ENCODE peak calls at places on chromosomes 6 and 20, in four cellular contexts. One of them, this sample, is unnamed.

GRCh38 chr20:18288748-18289705 is 700 bp downstream of the ZNF133 start:
- DNase-seq in H1: no peak
- DNase-seq in IMR-90: peak; percentile 17
- DNase-seq in mesendoderm: peak; percentile 17
- DNase-seq in this sample: no peak

GRCh38 chr6:17865798-17866725 is 121.4 kb downstream of the KIF13A start:
- DNase-seq in H1: peak; percentile 7
- DNase-seq in IMR-90: peak; percentile 95
- DNase-seq in mesendoderm: peak; percentile 29
- DNase-seq in this sample: no peak

GRCh38 chr20:38196016-38196415 is 30.9 kb upstream of the TGM2 start:
- DNase-seq in H1: no peak
- DNase-seq in IMR-90: no peak
- DNase-seq in mesendoderm: no peak
- DNase-seq in this sample: no peak

GRCh38 chr6:26086214-26086613 is 1.0 kb upstream of the HFE start:
- DNase-seq in H1: no peak
- DNase-seq in IMR-90: no peak
- DNase-seq in mesendoderm: no peak
- DNase-seq in this sample: no peak

GRCh38 chr6:31948753-31949413 is 3.0 kb downstream of the CFB start:
- DNase-seq in H1: no peak
- DNase-seq in IMR-90: peak; percentile 50
- DNase-seq in mesendoderm: no peak
- DNase-seq in this sample: no peak

GRCh38 chr20:17570347-17571152 is 675 bp downstream of the DSTN start:
- DNase-seq in H1: no peak
- DNase-seq in IMR-90: peak; percentile 33
- DNase-seq in mesendoderm: peak; percentile 79
- DNase-seq in this sample: peak; percentile 48

GRCh38 chr6:126618639-126619331 is 278.9 kb downstream of the CENPW start:
- DNase-seq in H1: no peak
- DNase-seq in IMR-90: no peak
- DNase-seq in mesendoderm: no peak
- DNase-seq in this sample: no peak

GRCh38 chr20:24523661-24524060 is 54.2 kb downstream of the SYNDIG1 start:
- DNase-seq in H1: no peak
- DNase-seq in IMR-90: no peak
- DNase-seq in mesendoderm: no peak
- DNase-seq in this sample: no peak

GRCh38 chr6:72922401-72922800 is 300.5 kb downstream of the KCNQ5 start:
- DNase-seq in H1: no peak
- DNase-seq in IMR-90: peak; percentile 23
- DNase-seq in mesendoderm: no peak
- DNase-seq in this sample: no peak

GRCh38 chr6:105810105-105810921 is 275.8 kb upstream of the PRDM1 start:
- DNase-seq in H1: no peak
- DNase-seq in IMR-90: peak; percentile 91
- DNase-seq in mesendoderm: peak; percentile 93
- DNase-seq in this sample: no peak

GRCh38 chr20:43974665-43975064 is 60.0 kb downstream of the TOX2 start:
- DNase-seq in H1: no peak
- DNase-seq in IMR-90: no peak
- DNase-seq in mesendoderm: no peak
- DNase-seq in this sample: no peak

GRCh38 chr6:170505306-170505705 is 47.8 kb downstream of the PSMB1 start:
- DNase-seq in H1: no peak
- DNase-seq in IMR-90: no peak
- DNase-seq in mesendoderm: no peak
- DNase-seq in this sample: no peak

GRCh38 chr20:8654486-8654885 is 414.4 kb upstream of the PLCB4 start:
- DNase-seq in H1: no peak
- DNase-seq in IMR-90: no peak
- DNase-seq in mesendoderm: no peak
- DNase-seq in this sample: no peak

GRCh38 chr6:138250513-138251247 is 32.4 kb upstream of the PBOV1 start:
- DNase-seq in H1: no peak
- DNase-seq in IMR-90: peak; percentile 5
- DNase-seq in mesendoderm: no peak
- DNase-seq in this sample: no peak

GRCh38 chr6:156645106-156645505 is 132.1 kb upstream of the ARID1B start:
- DNase-seq in H1: no peak
- DNase-seq in IMR-90: peak; percentile 42
- DNase-seq in mesendoderm: no peak
- DNase-seq in this sample: no peak

GRCh38 chr6:56534680-56535419 is 107.8 kb downstream of the DST start:
- DNase-seq in H1: peak; percentile 56
- DNase-seq in IMR-90: no peak
- DNase-seq in mesendoderm: peak; percentile 13
- DNase-seq in this sample: peak; percentile 69

GRCh38 chr6:80214436-80215022 is 108.1 kb downstream of the BCKDHB start:
- DNase-seq in H1: no peak
- DNase-seq in IMR-90: peak; percentile 70
- DNase-seq in mesendoderm: peak; percentile 62
- DNase-seq in this sample: no peak

GRCh38 chr20:35821807-35822242 is 50.0 kb downstream of the PHF20 start:
- DNase-seq in H1: no peak
- DNase-seq in IMR-90: peak; percentile 79
- DNase-seq in mesendoderm: peak; percentile 62
- DNase-seq in this sample: no peak

GRCh38 chr6:35596448-35597442 is 84.0 kb upstream of the TULP1 start:
- DNase-seq in H1: no peak
- DNase-seq in IMR-90: peak; percentile 85
- DNase-seq in mesendoderm: no peak
- DNase-seq in this sample: no peak

GRCh38 chr6:3137057-3137777 is 18.7 kb downstream of the BPHL start:
- DNase-seq in H1: no peak
- DNase-seq in IMR-90: peak; percentile 56
- DNase-seq in mesendoderm: no peak
- DNase-seq in this sample: no peak

GRCh38 chr6:90284745-90285481 is 11.7 kb downstream of the BACH2 start:
- DNase-seq in H1: no peak
- DNase-seq in IMR-90: peak; percentile 70
- DNase-seq in mesendoderm: peak; percentile 23
- DNase-seq in this sample: no peak

GRCh38 chr6:37489697-37490336 is 9.9 kb downstream of the CCDC167 start:
- DNase-seq in H1: no peak
- DNase-seq in IMR-90: no peak
- DNase-seq in mesendoderm: no peak
- DNase-seq in this sample: peak; percentile 31

GRCh38 chr6:46491201-46491788 is at the start of gene RCAN2:
- DNase-seq in H1: peak; percentile 61
- DNase-seq in IMR-90: peak; percentile 8
- DNase-seq in mesendoderm: peak; percentile 92
- DNase-seq in this sample: peak; percentile 91

GRCh38 chr20:17895641-17896246 is 72.8 kb downstream of the SNX5 start:
- DNase-seq in H1: no peak
- DNase-seq in IMR-90: peak; percentile 70
- DNase-seq in mesendoderm: no peak
- DNase-seq in this sample: no peak

GRCh38 chr6:53630533-53631269 is 34.9 kb downstream of the KLHL31 start:
- DNase-seq in H1: no peak
- DNase-seq in IMR-90: no peak
- DNase-seq in mesendoderm: no peak
- DNase-seq in this sample: no peak

GRCh38 chr6:134175532-134176282 is 123.3 kb upstream of the SLC2A12 start:
- DNase-seq in H1: no peak
- DNase-seq in IMR-90: peak; percentile 78
- DNase-seq in mesendoderm: peak; percentile 81
- DNase-seq in this sample: no peak

GRCh38 chr6:97703661-97704060 is 420.6 kb upstream of the MMS22L start:
- DNase-seq in H1: no peak
- DNase-seq in IMR-90: no peak
- DNase-seq in mesendoderm: no peak
- DNase-seq in this sample: no peak

GRCh38 chr6:134954272-134954990 is 4.5 kb upstream of the ALDH8A1 start:
- DNase-seq in H1: no peak
- DNase-seq in IMR-90: no peak
- DNase-seq in mesendoderm: peak; percentile 16
- DNase-seq in this sample: no peak

GRCh38 chr20:18032977-18033892 is 24.5 kb downstream of the OVOL2 start:
- DNase-seq in H1: no peak
- DNase-seq in IMR-90: peak; percentile 4
- DNase-seq in mesendoderm: peak; percentile 97
- DNase-seq in this sample: no peak

GRCh38 chr6:20542927-20543602 is 8.8 kb downstream of the CDKAL1 start:
- DNase-seq in H1: no peak
- DNase-seq in IMR-90: peak; percentile 84
- DNase-seq in mesendoderm: no peak
- DNase-seq in this sample: no peak

GRCh38 chr20:9110916-9111432 is 42.1 kb downstream of the PLCB4 start:
- DNase-seq in H1: no peak
- DNase-seq in IMR-90: no peak
- DNase-seq in mesendoderm: no peak
- DNase-seq in this sample: no peak

GRCh38 chr6:41439524-41440418 is 104.4 kb downstream of the NCR2 start:
- DNase-seq in H1: no peak
- DNase-seq in IMR-90: no peak
- DNase-seq in mesendoderm: peak; percentile 66
- DNase-seq in this sample: no peak

GRCh38 chr6:8973395-8973794 is 538.0 kb upstream of the SLC35B3 start:
- DNase-seq in H1: no peak
- DNase-seq in IMR-90: no peak
- DNase-seq in mesendoderm: no peak
- DNase-seq in this sample: no peak

GRCh38 chr6:158418501-158418900 is 106.2 kb downstream of the TULP4 start:
- DNase-seq in H1: no peak
- DNase-seq in IMR-90: peak; percentile 8
- DNase-seq in mesendoderm: no peak
- DNase-seq in this sample: no peak
- H3K4me2 ChIP-seq in H1: no peak overlapping the region
- H3K4me2 ChIP-seq in IMR-90: no peak overlapping the region
- H3K4me2 ChIP-seq in mesendoderm: no peak overlapping the region
- H3K4me2 ChIP-seq in this sample: no peak overlapping the region

GRCh38 chr6:7454696-7455095 is 65.1 kb downstream of the RIOK1 start:
- DNase-seq in H1: no peak
- DNase-seq in IMR-90: no peak
- DNase-seq in mesendoderm: no peak
- DNase-seq in this sample: no peak
- H3K18ac ChIP-seq in H1: peak overlapping the region; percentile 64
- H3K18ac ChIP-seq in IMR-90: no peak overlapping the region
- H3K18ac ChIP-seq in mesendoderm: no peak overlapping the region
- H3K18ac ChIP-seq in this sample: no peak overlapping the region

GRCh38 chr6:7315684-7316366 is 2.8 kb upstream of the SSR1 start:
- DNase-seq in H1: no peak
- DNase-seq in IMR-90: no peak
- DNase-seq in mesendoderm: no peak
- DNase-seq in this sample: no peak

GRCh38 chr6:7313505-7314165 is 636 bp upstream of the SSR1 start:
- DNase-seq in H1: no peak
- DNase-seq in IMR-90: no peak
- DNase-seq in mesendoderm: peak; percentile 22
- DNase-seq in this sample: no peak

GRCh38 chr6:7317538-7317937 is 4.5 kb upstream of the SSR1 start:
- DNase-seq in H1: no peak
- DNase-seq in IMR-90: no peak
- DNase-seq in mesendoderm: no peak
- DNase-seq in this sample: no peak

GRCh38 chr6:7314414-7314813 is 1.4 kb upstream of the SSR1 start:
- DNase-seq in H1: no peak
- DNase-seq in IMR-90: no peak
- DNase-seq in mesendoderm: no peak
- DNase-seq in this sample: no peak

DNA sequence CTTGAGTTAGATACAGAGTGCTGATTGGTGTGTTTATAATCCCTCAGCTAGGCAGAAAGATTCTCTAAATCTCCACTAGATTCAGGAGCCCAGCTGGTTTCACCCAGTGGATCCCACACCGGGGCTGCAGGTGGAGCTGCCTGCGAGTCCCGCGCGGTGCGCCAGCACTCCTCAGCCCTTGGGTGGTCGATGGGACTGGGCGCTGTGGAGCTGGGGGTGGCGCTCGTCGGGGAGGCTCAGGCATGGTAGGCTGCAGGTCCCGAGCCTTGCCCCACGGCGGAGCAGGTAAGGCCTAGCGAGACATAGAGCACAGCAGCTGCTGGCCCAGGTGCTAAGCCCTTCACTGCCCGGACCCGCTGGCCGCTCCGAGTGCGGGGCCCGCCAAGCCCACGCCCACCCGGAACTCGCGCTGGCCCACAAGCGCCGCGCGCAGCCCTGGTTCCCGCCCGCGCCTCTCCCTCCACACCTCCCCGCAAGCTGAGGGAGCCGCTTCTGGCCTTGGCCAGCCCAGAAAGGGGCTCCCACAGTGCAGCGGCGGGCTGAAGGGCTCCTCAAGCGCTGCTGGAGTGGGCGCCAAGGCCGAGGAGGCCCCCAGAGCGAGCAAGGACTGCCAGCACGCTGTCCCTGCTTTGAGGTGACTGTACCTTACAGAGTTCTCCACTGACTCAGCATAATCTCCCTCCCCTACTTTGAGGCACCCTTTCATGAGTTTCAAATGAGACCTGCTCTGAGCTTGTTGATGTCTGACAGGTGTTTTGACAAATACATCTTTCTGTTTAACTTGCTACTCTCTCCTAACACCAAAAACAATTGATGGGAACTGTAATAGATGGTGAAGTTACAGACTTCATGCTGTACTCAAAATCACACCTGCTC is 3.9 kb upstream of the SSR1 start:
- DNase-seq in H1: no peak
- DNase-seq in IMR-90: no peak
- DNase-seq in mesendoderm: no peak
- DNase-seq in this sample: peak; percentile 40
- H3K23ac ChIP-seq in H1: no peak overlapping the region
- H3K23ac ChIP-seq in IMR-90: no peak overlapping the region
- H3K23ac ChIP-seq in mesendoderm: no peak overlapping the region
- H3K23ac ChIP-seq in this sample: no peak overlapping the region

GRCh38 chr20:49684335-49684997 is 29.2 kb downstream of the B4GALT5 start:
- DNase-seq in H1: no peak
- DNase-seq in IMR-90: no peak
- DNase-seq in mesendoderm: no peak
- DNase-seq in this sample: no peak

GRCh38 chr20:49685809-49686208 is 27.9 kb downstream of the B4GALT5 start:
- DNase-seq in H1: no peak
- DNase-seq in IMR-90: peak; percentile 72
- DNase-seq in mesendoderm: no peak
- DNase-seq in this sample: no peak

GRCh38 chr20:49687595-49688567 is 25.8 kb downstream of the B4GALT5 start:
- DNase-seq in H1: no peak
- DNase-seq in IMR-90: no peak
- DNase-seq in mesendoderm: peak; percentile 69
- DNase-seq in this sample: no peak

GRCh38 chr20:49682798-49683197 is 30.9 kb downstream of the B4GALT5 start:
- DNase-seq in H1: no peak
- DNase-seq in IMR-90: no peak
- DNase-seq in mesendoderm: no peak
- DNase-seq in this sample: no peak

DNA sequence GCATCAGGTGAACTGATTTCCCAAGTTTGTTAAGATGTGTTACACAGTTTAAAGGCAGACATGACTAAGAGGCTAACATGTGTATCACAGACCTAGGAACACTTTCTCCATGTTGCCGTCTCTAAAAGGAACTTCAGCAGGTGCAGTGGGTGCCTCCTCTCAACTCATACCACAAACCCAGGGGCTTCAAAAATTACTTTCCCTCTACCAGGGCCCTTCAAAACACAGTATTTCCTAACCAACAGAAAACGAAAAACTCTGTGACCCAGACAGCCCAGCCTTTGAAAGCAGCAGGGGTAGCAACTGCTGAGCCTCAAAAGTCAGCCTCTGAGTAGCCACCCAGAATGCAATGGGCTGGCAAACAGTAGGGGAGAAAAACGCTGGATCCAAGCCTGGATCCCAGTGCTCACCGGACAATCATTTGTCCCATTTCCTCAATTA is 28.5 kb downstream of the B4GALT5 start:
- DNase-seq in H1: no peak
- DNase-seq in IMR-90: no peak
- DNase-seq in mesendoderm: no peak
- DNase-seq in this sample: no peak
- H3K4me2 ChIP-seq in H1: no peak overlapping the region
- H3K4me2 ChIP-seq in IMR-90: peak overlapping the region; percentile 4
- H3K4me2 ChIP-seq in mesendoderm: no peak overlapping the region
- H3K4me2 ChIP-seq in this sample: no peak overlapping the region

This sample was measured in H9.